ENCODE peak calls at places on chromosomes 2 and 18, in five cellular contexts. U, X, E, T and K are unnamed samples.

GRCh38 chr18:75475228-75475627 is 47.7 kb upstream of the SMIM21 start:
- DNase-seq in X (no peak), E (no peak), T (no peak), U (no peak), K (peak)

GRCh38 chr2:200809506-200810251 is 2.0 kb upstream of the BZW1 start:
- DNase-seq in U (no peak), E (no peak), X (no peak), T (no peak), K (no peak)

GRCh38 chr2:75031906-75032803 is 73.7 kb downstream of the POLE4 start:
- DNase-seq in X (no peak), E (no peak), U (no peak), T (no peak), K (no peak)

GRCh38 chr2:180979086-180979934 is 1.1 kb upstream of the UBE2E3 start:
- DNase-seq in X (no peak), T (no peak), U (peak), E (no peak), K (no peak)

GRCh38 chr2:41934323-41935003 is 113.4 kb upstream of the PKDCC start:
- DNase-seq in E (no peak), U (no peak), X (no peak), T (no peak), K (no peak)

GRCh38 chr2:224085811-224086210 is 46.7 kb upstream of the SERPINE2 start:
- DNase-seq in X (no peak), E (no peak), T (no peak), U (no peak), K (no peak)

GRCh38 chr2:23204650-23205049 is 180.3 kb upstream of the KLHL29 start:
- DNase-seq in X (no peak), T (no peak), U (no peak), E (no peak), K (no peak)

GRCh38 chr2:239273280-239274234 is 127.3 kb downstream of the HDAC4 start:
- DNase-seq in E (no peak), T (peak), X (no peak), U (no peak), K (no peak)

GRCh38 chr2:24304098-24304497 is 56.2 kb downstream of the ITSN2 start:
- DNase-seq in X (no peak), U (no peak), E (no peak), T (peak), K (peak)

GRCh38 chr2:109290887-109291675 is 162.1 kb downstream of the SH3RF3 start:
- DNase-seq in X (no peak), T (no peak), U (no peak), E (no peak), K (no peak)

GRCh38 chr2:214593723-214594122 is 182.9 kb downstream of the VWC2L start:
- DNase-seq in E (no peak), T (no peak), X (no peak), U (no peak), K (no peak)

GRCh38 chr2:181364492-181365175 is 92.6 kb upstream of the ITGA4 start:
- DNase-seq in E (no peak), T (no peak), X (no peak), U (no peak), K (no peak)

GRCh38 chr2:121362776-121363175 is 77.8 kb upstream of the TFCP2L1 start:
- DNase-seq in E (no peak), T (no peak), U (no peak), X (no peak), K (no peak)

GRCh38 chr2:86675611-86676015 is 44.5 kb upstream of the RMND5A start:
- DNase-seq in E (no peak), X (no peak), T (no peak), U (no peak), K (peak)

GRCh38 chr2:223099561-223099960 is 47.6 kb downstream of the KCNE4 start:
- DNase-seq in X (no peak), U (no peak), T (no peak), E (no peak), K (no peak)

GRCh38 chr2:37833420-37833819 is 91.7 kb upstream of the RMDN2 start:
- DNase-seq in X (no peak), U (no peak), E (no peak), T (no peak), K (no peak)

GRCh38 chr2:40877734-40878288 is 425.9 kb upstream of the SLC8A1 start:
- DNase-seq in T (no peak), E (no peak), U (no peak), X (no peak), K (no peak)

GRCh38 chr2:233492738-233493137 is 73.8 kb downstream of the USP40 start:
- DNase-seq in E (no peak), T (no peak), U (no peak), X (no peak), K (no peak)

GRCh38 chr2:150374562-150374961 is 112.9 kb downstream of the RND3 start:
- DNase-seq in T (no peak), X (no peak), E (no peak), U (no peak), K (no peak)

GRCh38 chr18:46946656-46947282 is 29.4 kb downstream of the KATNAL2 start:
- DNase-seq in X (peak), E (peak), T (no peak), U (peak), K (no peak)

GRCh38 chr2:62032096-62032495 is 126.6 kb downstream of the COMMD1 start:
- DNase-seq in T (no peak), U (no peak), E (no peak), X (no peak), K (no peak)

GRCh38 chr2:143740431-143740830 is 611.2 kb downstream of the ARHGAP15 start:
- DNase-seq in X (no peak), E (no peak), U (no peak), T (no peak), K (no peak)

GRCh38 chr18:6405237-6406074 is 9.3 kb downstream of the L3MBTL4 start:
- DNase-seq in T (no peak), U (no peak), X (no peak), E (no peak), K (no peak)

GRCh38 chr2:98708396-98709186 is 22.3 kb downstream of the MGAT4A start:
- DNase-seq in E (no peak), T (no peak), U (no peak), X (no peak), K (no peak)

GRCh38 chr2:193584001-193584400 is 1389.3 kb upstream of the TMEFF2 start:
- DNase-seq in X (no peak), U (peak), E (no peak), T (no peak), K (no peak)

GRCh38 chr18:24763765-24764548 is 303.5 kb downstream of the HRH4 start:
- DNase-seq in X (no peak), T (no peak), U (no peak), E (no peak), K (no peak)

GRCh38 chr2:146094185-146094584 is 1574.3 kb upstream of the ZEB2 start:
- DNase-seq in U (no peak), X (no peak), T (no peak), E (no peak), K (no peak)

GRCh38 chr2:38462121-38462634 is 85.1 kb upstream of the ATL2 start:
- DNase-seq in X (no peak), T (no peak), U (peak), E (no peak), K (no peak)

GRCh38 chr2:40093036-40093673 is 314.1 kb upstream of the THUMPD2 start:
- DNase-seq in T (no peak), U (no peak), X (no peak), E (no peak), K (no peak)

GRCh38 chr2:138779451-138780440 is at the start of gene NXPH2:
- DNase-seq in T (no peak), E (no peak), X (no peak), U (no peak), K (no peak)

GRCh38 chr18:48168861-48169260 is 238.4 kb upstream of the SMAD2 start:
- DNase-seq in E (no peak), X (no peak), T (no peak), U (no peak), K (no peak)

GRCh38 chr2:233280114-233280693 is 27.4 kb upstream of the SAG start:
- DNase-seq in T (no peak), X (no peak), U (no peak), E (no peak), K (peak)

GRCh38 chr18:712401-713134 is at the start of gene ENOSF1:
- DNase-seq in T (peak), X (peak), U (peak), E (peak), K (peak)

GRCh38 chr2:106649306-106649705 is 162.1 kb downstream of the CD8B2 start:
- DNase-seq in T (no peak), E (no peak), U (no peak), X (no peak), K (no peak)